ENCODE peak calls at places on chromosome 13, in ten cellular contexts. One of them, this sample, is unnamed.

GRCh38 chr13:35712907-35713685 is 236.6 kb upstream of the MAB21L1 start:
- DNase-seq in T-helper 9 cell: no peak
- DNase-seq in cardiac fibroblast: peak
- DNase-seq in mucosa of gallbladder: no peak
- DNase-seq in K562: no peak
- DNase-seq in NCI-H1048: no peak
- DNase-seq in WTC11: no peak
- DNase-seq in NCI-H524: no peak
- DNase-seq in activated CD4-positive, CD25-positive, alpha-beta regulatory T cell treated with anti-CD3 and anti-CD28 coated beads, Interleukin-2, amount 50 U/mL, for 72 hours: no peak
- DNase-seq in H4: peak
- DNase-seq in this sample: no peak

GRCh38 chr13:46830405-46831005 is 33.5 kb upstream of the ESD start:
- DNase-seq in T-helper 9 cell: no peak
- DNase-seq in WTC11: no peak
- DNase-seq in activated CD4-positive, CD25-positive, alpha-beta regulatory T cell treated with anti-CD3 and anti-CD28 coated beads, Interleukin-2, amount 50 U/mL, for 72 hours: no peak
- DNase-seq in H4: no peak
- DNase-seq in NCI-H1048: no peak
- DNase-seq in K562: no peak
- DNase-seq in mucosa of gallbladder: no peak
- DNase-seq in NCI-H524: no peak
- DNase-seq in cardiac fibroblast: no peak
- DNase-seq in this sample: no peak

GRCh38 chr13:98976941-98977340 is 923 bp downstream of the DOCK9 start:
- DNase-seq in mucosa of gallbladder: no peak
- DNase-seq in H4: no peak
- DNase-seq in NCI-H524: no peak
- DNase-seq in T-helper 9 cell: no peak
- DNase-seq in NCI-H1048: no peak
- DNase-seq in K562: no peak
- DNase-seq in WTC11: no peak
- DNase-seq in activated CD4-positive, CD25-positive, alpha-beta regulatory T cell treated with anti-CD3 and anti-CD28 coated beads, Interleukin-2, amount 50 U/mL, for 72 hours: no peak
- DNase-seq in cardiac fibroblast: peak
- DNase-seq in this sample: no peak

GRCh38 chr13:24270639-24271131 is 38.7 kb upstream of the C1QTNF9 start:
- DNase-seq in activated CD4-positive, CD25-positive, alpha-beta regulatory T cell treated with anti-CD3 and anti-CD28 coated beads, Interleukin-2, amount 50 U/mL, for 72 hours: peak
- DNase-seq in K562: no peak
- DNase-seq in cardiac fibroblast: peak
- DNase-seq in WTC11: no peak
- DNase-seq in T-helper 9 cell: peak
- DNase-seq in mucosa of gallbladder: peak
- DNase-seq in H4: peak
- DNase-seq in NCI-H1048: no peak
- DNase-seq in NCI-H524: peak
- DNase-seq in this sample: no peak

GRCh38 chr13:29573190-29573589 is 22.3 kb downstream of the SLC7A1 start:
- DNase-seq in NCI-H524: peak
- DNase-seq in NCI-H1048: no peak
- DNase-seq in activated CD4-positive, CD25-positive, alpha-beta regulatory T cell treated with anti-CD3 and anti-CD28 coated beads, Interleukin-2, amount 50 U/mL, for 72 hours: no peak
- DNase-seq in mucosa of gallbladder: peak
- DNase-seq in H4: no peak
- DNase-seq in K562: no peak
- DNase-seq in cardiac fibroblast: peak
- DNase-seq in T-helper 9 cell: no peak
- DNase-seq in WTC11: no peak
- DNase-seq in this sample: no peak

GRCh38 chr13:80086304-80086721 is 254.6 kb downstream of the SPRY2 start:
- DNase-seq in H4: no peak
- DNase-seq in K562: no peak
- DNase-seq in WTC11: no peak
- DNase-seq in NCI-H524: no peak
- DNase-seq in mucosa of gallbladder: no peak
- DNase-seq in activated CD4-positive, CD25-positive, alpha-beta regulatory T cell treated with anti-CD3 and anti-CD28 coated beads, Interleukin-2, amount 50 U/mL, for 72 hours: no peak
- DNase-seq in cardiac fibroblast: peak
- DNase-seq in NCI-H1048: no peak
- DNase-seq in T-helper 9 cell: no peak
- DNase-seq in this sample: no peak

GRCh38 chr13:60397693-60398437 is 845 bp downstream of the TDRD3 start:
- DNase-seq in NCI-H1048: no peak
- DNase-seq in K562: no peak
- DNase-seq in T-helper 9 cell: no peak
- DNase-seq in activated CD4-positive, CD25-positive, alpha-beta regulatory T cell treated with anti-CD3 and anti-CD28 coated beads, Interleukin-2, amount 50 U/mL, for 72 hours: peak
- DNase-seq in H4: peak
- DNase-seq in WTC11: peak
- DNase-seq in mucosa of gallbladder: peak
- DNase-seq in cardiac fibroblast: peak
- DNase-seq in NCI-H524: peak
- DNase-seq in this sample: no peak

GRCh38 chr13:101514695-101515275 is 62.3 kb downstream of the ITGBL1 start:
- DNase-seq in K562: no peak
- DNase-seq in NCI-H524: peak
- DNase-seq in mucosa of gallbladder: peak
- DNase-seq in activated CD4-positive, CD25-positive, alpha-beta regulatory T cell treated with anti-CD3 and anti-CD28 coated beads, Interleukin-2, amount 50 U/mL, for 72 hours: no peak
- DNase-seq in NCI-H1048: no peak
- DNase-seq in cardiac fibroblast: peak
- DNase-seq in H4: peak
- DNase-seq in WTC11: no peak
- DNase-seq in T-helper 9 cell: no peak
- DNase-seq in this sample: peak

GRCh38 chr13:45492538-45492937 is 27.8 kb downstream of the COG3 start:
- DNase-seq in cardiac fibroblast: peak
- DNase-seq in T-helper 9 cell: no peak
- DNase-seq in activated CD4-positive, CD25-positive, alpha-beta regulatory T cell treated with anti-CD3 and anti-CD28 coated beads, Interleukin-2, amount 50 U/mL, for 72 hours: no peak
- DNase-seq in NCI-H1048: no peak
- DNase-seq in K562: no peak
- DNase-seq in WTC11: no peak
- DNase-seq in mucosa of gallbladder: no peak
- DNase-seq in NCI-H524: no peak
- DNase-seq in H4: no peak
- DNase-seq in this sample: no peak

GRCh38 chr13:112893570-112894422 is 75.2 kb upstream of the MCF2L start:
- DNase-seq in NCI-H1048: no peak
- DNase-seq in cardiac fibroblast: peak
- DNase-seq in T-helper 9 cell: no peak
- DNase-seq in K562: peak
- DNase-seq in mucosa of gallbladder: peak
- DNase-seq in WTC11: peak
- DNase-seq in NCI-H524: peak
- DNase-seq in activated CD4-positive, CD25-positive, alpha-beta regulatory T cell treated with anti-CD3 and anti-CD28 coated beads, Interleukin-2, amount 50 U/mL, for 72 hours: no peak
- DNase-seq in H4: no peak
- DNase-seq in this sample: no peak

GRCh38 chr13:93226065-93226622 is 463 bp upstream of the GPC6 start:
- DNase-seq in NCI-H1048: no peak
- DNase-seq in WTC11: no peak
- DNase-seq in H4: no peak
- DNase-seq in activated CD4-positive, CD25-positive, alpha-beta regulatory T cell treated with anti-CD3 and anti-CD28 coated beads, Interleukin-2, amount 50 U/mL, for 72 hours: no peak
- DNase-seq in mucosa of gallbladder: no peak
- DNase-seq in T-helper 9 cell: no peak
- DNase-seq in NCI-H524: peak
- DNase-seq in K562: no peak
- DNase-seq in cardiac fibroblast: no peak
- DNase-seq in this sample: no peak

GRCh38 chr13:26469602-26470001 is 87.9 kb upstream of the WASF3 start:
- DNase-seq in T-helper 9 cell: no peak
- DNase-seq in WTC11: no peak
- DNase-seq in NCI-H524: no peak
- DNase-seq in cardiac fibroblast: no peak
- DNase-seq in mucosa of gallbladder: no peak
- DNase-seq in H4: no peak
- DNase-seq in NCI-H1048: no peak
- DNase-seq in activated CD4-positive, CD25-positive, alpha-beta regulatory T cell treated with anti-CD3 and anti-CD28 coated beads, Interleukin-2, amount 50 U/mL, for 72 hours: no peak
- DNase-seq in K562: no peak
- DNase-seq in this sample: peak

GRCh38 chr13:93230466-93230865 is 3.9 kb downstream of the GPC6 start:
- DNase-seq in WTC11: no peak
- DNase-seq in mucosa of gallbladder: no peak
- DNase-seq in T-helper 9 cell: no peak
- DNase-seq in K562: no peak
- DNase-seq in activated CD4-positive, CD25-positive, alpha-beta regulatory T cell treated with anti-CD3 and anti-CD28 coated beads, Interleukin-2, amount 50 U/mL, for 72 hours: no peak
- DNase-seq in NCI-H1048: no peak
- DNase-seq in NCI-H524: no peak
- DNase-seq in H4: no peak
- DNase-seq in cardiac fibroblast: peak
- DNase-seq in this sample: no peak

GRCh38 chr13:97834255-97834654 is 119.2 kb upstream of the IPO5 start:
- DNase-seq in activated CD4-positive, CD25-positive, alpha-beta regulatory T cell treated with anti-CD3 and anti-CD28 coated beads, Interleukin-2, amount 50 U/mL, for 72 hours: no peak
- DNase-seq in mucosa of gallbladder: no peak
- DNase-seq in NCI-H524: peak
- DNase-seq in K562: no peak
- DNase-seq in NCI-H1048: no peak
- DNase-seq in H4: no peak
- DNase-seq in cardiac fibroblast: no peak
- DNase-seq in T-helper 9 cell: no peak
- DNase-seq in WTC11: no peak
- DNase-seq in this sample: no peak

GRCh38 chr13:43787998-43788397 is 1.2 kb upstream of the ENOX1 start:
- DNase-seq in NCI-H524: peak
- DNase-seq in cardiac fibroblast: peak
- DNase-seq in WTC11: peak
- DNase-seq in activated CD4-positive, CD25-positive, alpha-beta regulatory T cell treated with anti-CD3 and anti-CD28 coated beads, Interleukin-2, amount 50 U/mL, for 72 hours: no peak
- DNase-seq in T-helper 9 cell: no peak
- DNase-seq in NCI-H1048: no peak
- DNase-seq in K562: no peak
- DNase-seq in mucosa of gallbladder: no peak
- DNase-seq in H4: peak
- DNase-seq in this sample: no peak

GRCh38 chr13:113735194-113735593 is 23.8 kb upstream of the TMEM255B start:
- DNase-seq in WTC11: no peak
- DNase-seq in NCI-H524: no peak
- DNase-seq in NCI-H1048: no peak
- DNase-seq in K562: no peak
- DNase-seq in H4: no peak
- DNase-seq in cardiac fibroblast: no peak
- DNase-seq in activated CD4-positive, CD25-positive, alpha-beta regulatory T cell treated with anti-CD3 and anti-CD28 coated beads, Interleukin-2, amount 50 U/mL, for 72 hours: no peak
- DNase-seq in mucosa of gallbladder: no peak
- DNase-seq in T-helper 9 cell: no peak
- DNase-seq in this sample: no peak

GRCh38 chr13:76667551-76667950 is 218.7 kb downstream of the KCTD12 start:
- DNase-seq in K562: no peak
- DNase-seq in activated CD4-positive, CD25-positive, alpha-beta regulatory T cell treated with anti-CD3 and anti-CD28 coated beads, Interleukin-2, amount 50 U/mL, for 72 hours: no peak
- DNase-seq in H4: peak
- DNase-seq in T-helper 9 cell: no peak
- DNase-seq in NCI-H1048: no peak
- DNase-seq in WTC11: no peak
- DNase-seq in cardiac fibroblast: peak
- DNase-seq in NCI-H524: peak
- DNase-seq in mucosa of gallbladder: no peak
- DNase-seq in this sample: no peak

GRCh38 chr13:64884976-64885375 is 2345.2 kb downstream of the PCDH9 start:
- DNase-seq in mucosa of gallbladder: no peak
- DNase-seq in cardiac fibroblast: no peak
- DNase-seq in T-helper 9 cell: no peak
- DNase-seq in WTC11: no peak
- DNase-seq in NCI-H1048: no peak
- DNase-seq in K562: no peak
- DNase-seq in H4: no peak
- DNase-seq in activated CD4-positive, CD25-positive, alpha-beta regulatory T cell treated with anti-CD3 and anti-CD28 coated beads, Interleukin-2, amount 50 U/mL, for 72 hours: no peak
- DNase-seq in NCI-H524: no peak
- DNase-seq in this sample: no peak

GRCh38 chr13:20397896-20398295 is 127.8 kb downstream of the CRYL1 start:
- DNase-seq in T-helper 9 cell: no peak
- DNase-seq in WTC11: no peak
- DNase-seq in activated CD4-positive, CD25-positive, alpha-beta regulatory T cell treated with anti-CD3 and anti-CD28 coated beads, Interleukin-2, amount 50 U/mL, for 72 hours: no peak
- DNase-seq in NCI-H1048: no peak
- DNase-seq in mucosa of gallbladder: no peak
- DNase-seq in K562: no peak
- DNase-seq in NCI-H524: no peak
- DNase-seq in H4: no peak
- DNase-seq in cardiac fibroblast: no peak
- DNase-seq in this sample: no peak

GRCh38 chr13:46165485-46166220 is 16.3 kb downstream of the LCP1 start:
- DNase-seq in K562: no peak
- DNase-seq in NCI-H524: no peak
- DNase-seq in H4: peak
- DNase-seq in activated CD4-positive, CD25-positive, alpha-beta regulatory T cell treated with anti-CD3 and anti-CD28 coated beads, Interleukin-2, amount 50 U/mL, for 72 hours: no peak
- DNase-seq in T-helper 9 cell: no peak
- DNase-seq in NCI-H1048: no peak
- DNase-seq in mucosa of gallbladder: no peak
- DNase-seq in WTC11: no peak
- DNase-seq in cardiac fibroblast: peak
- DNase-seq in this sample: no peak

GRCh38 chr13:113539822-113540221 is 44.7 kb upstream of the TFDP1 start:
- DNase-seq in K562: no peak
- DNase-seq in WTC11: no peak
- DNase-seq in H4: no peak
- DNase-seq in T-helper 9 cell: no peak
- DNase-seq in activated CD4-positive, CD25-positive, alpha-beta regulatory T cell treated with anti-CD3 and anti-CD28 coated beads, Interleukin-2, amount 50 U/mL, for 72 hours: no peak
- DNase-seq in cardiac fibroblast: peak
- DNase-seq in NCI-H524: no peak
- DNase-seq in mucosa of gallbladder: no peak
- DNase-seq in NCI-H1048: no peak
- DNase-seq in this sample: no peak

GRCh38 chr13:114313061-114313860 is 1.0 kb upstream of the CHAMP1 start:
- DNase-seq in NCI-H1048: no peak
- DNase-seq in WTC11: no peak
- DNase-seq in cardiac fibroblast: peak
- DNase-seq in mucosa of gallbladder: no peak
- DNase-seq in NCI-H524: no peak
- DNase-seq in activated CD4-positive, CD25-positive, alpha-beta regulatory T cell treated with anti-CD3 and anti-CD28 coated beads, Interleukin-2, amount 50 U/mL, for 72 hours: peak
- DNase-seq in T-helper 9 cell: no peak
- DNase-seq in K562: no peak
- DNase-seq in H4: no peak
- DNase-seq in this sample: no peak

GRCh38 chr13:27273658-27274425 is 3.2 kb downstream of the RASL11A start:
- DNase-seq in NCI-H1048: no peak
- DNase-seq in mucosa of gallbladder: no peak
- DNase-seq in H4: no peak
- DNase-seq in T-helper 9 cell: no peak
- DNase-seq in K562: no peak
- DNase-seq in activated CD4-positive, CD25-positive, alpha-beta regulatory T cell treated with anti-CD3 and anti-CD28 coated beads, Interleukin-2, amount 50 U/mL, for 72 hours: no peak
- DNase-seq in cardiac fibroblast: peak
- DNase-seq in WTC11: no peak
- DNase-seq in NCI-H524: no peak
- DNase-seq in this sample: no peak

GRCh38 chr13:80783926-80784325 is 443.0 kb upstream of the SPRY2 start:
- DNase-seq in WTC11: no peak
- DNase-seq in T-helper 9 cell: no peak
- DNase-seq in H4: no peak
- DNase-seq in cardiac fibroblast: peak
- DNase-seq in NCI-H524: no peak
- DNase-seq in K562: no peak
- DNase-seq in mucosa of gallbladder: no peak
- DNase-seq in NCI-H1048: no peak
- DNase-seq in activated CD4-positive, CD25-positive, alpha-beta regulatory T cell treated with anti-CD3 and anti-CD28 coated beads, Interleukin-2, amount 50 U/mL, for 72 hours: no peak
- DNase-seq in this sample: no peak

GRCh38 chr13:21980049-21980448 is 309.2 kb downstream of the FGF9 start:
- DNase-seq in WTC11: no peak
- DNase-seq in activated CD4-positive, CD25-positive, alpha-beta regulatory T cell treated with anti-CD3 and anti-CD28 coated beads, Interleukin-2, amount 50 U/mL, for 72 hours: no peak
- DNase-seq in H4: no peak
- DNase-seq in mucosa of gallbladder: no peak
- DNase-seq in K562: no peak
- DNase-seq in cardiac fibroblast: no peak
- DNase-seq in NCI-H524: no peak
- DNase-seq in T-helper 9 cell: no peak
- DNase-seq in NCI-H1048: no peak
- DNase-seq in this sample: no peak

GRCh38 chr13:51955841-51956603 is 55.2 kb downstream of the ATP7B start:
- DNase-seq in cardiac fibroblast: no peak
- DNase-seq in NCI-H1048: no peak
- DNase-seq in activated CD4-positive, CD25-positive, alpha-beta regulatory T cell treated with anti-CD3 and anti-CD28 coated beads, Interleukin-2, amount 50 U/mL, for 72 hours: no peak
- DNase-seq in NCI-H524: no peak
- DNase-seq in K562: peak
- DNase-seq in mucosa of gallbladder: no peak
- DNase-seq in WTC11: no peak
- DNase-seq in H4: no peak
- DNase-seq in T-helper 9 cell: no peak
- DNase-seq in this sample: no peak

GRCh38 chr13:40539954-40540706 is 126.3 kb downstream of the FOXO1 start:
- DNase-seq in mucosa of gallbladder: peak
- DNase-seq in WTC11: no peak
- DNase-seq in NCI-H1048: no peak
- DNase-seq in K562: no peak
- DNase-seq in NCI-H524: no peak
- DNase-seq in T-helper 9 cell: no peak
- DNase-seq in cardiac fibroblast: peak
- DNase-seq in H4: peak
- DNase-seq in activated CD4-positive, CD25-positive, alpha-beta regulatory T cell treated with anti-CD3 and anti-CD28 coated beads, Interleukin-2, amount 50 U/mL, for 72 hours: no peak
- DNase-seq in this sample: no peak

GRCh38 chr13:28459911-28460310 is 35.0 kb downstream of the FLT1 start:
- DNase-seq in WTC11: no peak
- DNase-seq in cardiac fibroblast: no peak
- DNase-seq in activated CD4-positive, CD25-positive, alpha-beta regulatory T cell treated with anti-CD3 and anti-CD28 coated beads, Interleukin-2, amount 50 U/mL, for 72 hours: no peak
- DNase-seq in T-helper 9 cell: no peak
- DNase-seq in K562: no peak
- DNase-seq in mucosa of gallbladder: no peak
- DNase-seq in NCI-H1048: no peak
- DNase-seq in NCI-H524: peak
- DNase-seq in H4: no peak
- DNase-seq in this sample: no peak